ENCODE peak calls at places on chromosomes 5 and 9, in eight cellular contexts. K, U, X, G, E, F, M and V are unnamed samples.

GRCh38 chr5:91074615-91075014 is 308.5 kb downstream of the ARRDC3 start:
- DNase-seq in K (no peak), U (no peak), X (no peak), G (no peak), E (peak), F (no peak), M (no peak), V (no peak)

GRCh38 chr9:23162789-23163188 is 663.3 kb downstream of the ELAVL2 start:
- DNase-seq in K (no peak), U (no peak), X (no peak), G (no peak), E (no peak), F (no peak), M (no peak), V (no peak)

GRCh38 chr5:142358648-142359047 is 33.8 kb upstream of the SPRY4 start:
- DNase-seq in K (no peak), U (no peak), X (peak), G (no peak), E (no peak), F (no peak), M (no peak), V (no peak)

GRCh38 chr5:124604419-124604818 is 142.0 kb downstream of the ZNF608 start:
- DNase-seq in K (no peak), U (no peak), X (no peak), G (no peak), E (no peak), F (no peak), M (no peak), V (no peak)

GRCh38 chr5:173706700-173707099 is 90.2 kb upstream of the BOD1 start:
- DNase-seq in K (no peak), U (no peak), X (no peak), G (no peak), E (no peak), F (no peak), M (no peak), V (no peak)

GRCh38 chr9:86600291-86600690 is 246.1 kb upstream of the TUT7 start:
- DNase-seq in K (no peak), U (no peak), X (no peak), G (no peak), E (no peak), F (no peak), M (no peak), V (no peak)

GRCh38 chr5:37133939-37134338 is 115.2 kb downstream of the CPLANE1 start:
- DNase-seq in K (no peak), U (no peak), X (no peak), G (no peak), E (no peak), F (no peak), M (no peak), V (no peak)

GRCh38 chr5:176762489-176762888 is 47.9 kb upstream of the UNC5A start:
- DNase-seq in K (no peak), U (no peak), X (no peak), G (no peak), E (no peak), F (no peak), M (no peak), V (no peak)

GRCh38 chr5:96043471-96043870 is 81.8 kb upstream of the ELL2 start:
- DNase-seq in K (no peak), U (no peak), X (no peak), G (no peak), E (no peak), F (no peak), M (no peak), V (peak)

GRCh38 chr9:93593144-93593655 is 16.8 kb downstream of the PHF2 start:
- DNase-seq in K (no peak), U (no peak), X (peak), G (no peak), E (no peak), F (no peak), M (no peak), V (no peak)

GRCh38 chr5:79871721-79872120 is 119.3 kb downstream of the MTX3 start:
- DNase-seq in K (no peak), U (no peak), X (no peak), G (no peak), E (no peak), F (no peak), M (no peak), V (no peak)

GRCh38 chr5:166772770-166773169 is 1518.7 kb upstream of the WWC1 start:
- DNase-seq in K (no peak), U (no peak), X (no peak), G (no peak), E (no peak), F (no peak), M (no peak), V (no peak)

GRCh38 chr9:2016411-2017208 is 1.5 kb downstream of the SMARCA2 start:
- DNase-seq in K (peak), U (peak), X (peak), G (peak), E (peak), F (peak), M (peak), V (peak)

GRCh38 chr5:96200611-96201010 is 232.4 kb downstream of the PCSK1 start:
- DNase-seq in K (no peak), U (no peak), X (no peak), G (no peak), E (no peak), F (no peak), M (no peak), V (no peak)

GRCh38 chr5:134247411-134247810 is 21.5 kb upstream of the PPP2CA start:
- DNase-seq in K (no peak), U (no peak), X (no peak), G (no peak), E (peak), F (peak), M (no peak), V (no peak)

GRCh38 chr9:104740596-104740995 is 6.9 kb upstream of the NIPSNAP3A start:
- DNase-seq in K (no peak), U (no peak), X (no peak), G (no peak), E (peak), F (no peak), M (no peak), V (no peak)

GRCh38 chr9:96183751-96184150 is 118.2 kb downstream of the HSD17B3 start:
- DNase-seq in K (no peak), U (no peak), X (no peak), G (no peak), E (no peak), F (no peak), M (no peak), V (no peak)

GRCh38 chr5:56350595-56351170 is 117.6 kb upstream of the ANKRD55 start:
- DNase-seq in K (peak), U (peak), X (peak), G (no peak), E (peak), F (peak), M (peak), V (no peak)

GRCh38 chr5:160548949-160549665 is 127.5 kb downstream of the PTTG1 start:
- DNase-seq in K (no peak), U (no peak), X (no peak), G (no peak), E (no peak), F (no peak), M (no peak), V (no peak)

GRCh38 chr5:27797220-27797619 is 758.8 kb upstream of the CDH9 start:
- DNase-seq in K (no peak), U (no peak), X (no peak), G (no peak), E (no peak), F (no peak), M (no peak), V (no peak)

GRCh38 chr5:23169660-23170416 is 316.7 kb upstream of the CDH12 start:
- DNase-seq in K (no peak), U (no peak), X (no peak), G (no peak), E (no peak), F (no peak), M (no peak), V (no peak)

GRCh38 chr5:168447748-168448147 is 38.5 kb upstream of the RARS1 start:
- DNase-seq in K (no peak), U (no peak), X (no peak), G (no peak), E (no peak), F (no peak), M (no peak), V (no peak)

GRCh38 chr9:2120926-2121689 is 106.0 kb downstream of the SMARCA2 start:
- DNase-seq in K (no peak), U (no peak), X (no peak), G (no peak), E (no peak), F (no peak), M (no peak), V (no peak)

GRCh38 chr5:13278148-13278547 is 666.3 kb downstream of the DNAH5 start:
- DNase-seq in K (no peak), U (no peak), X (no peak), G (no peak), E (peak), F (no peak), M (no peak), V (no peak)

GRCh38 chr9:70829591-70830265 is 291.7 kb downstream of the TRPM3 start:
- DNase-seq in K (no peak), U (no peak), X (no peak), G (no peak), E (no peak), F (no peak), M (no peak), V (no peak)

GRCh38 chr9:69817202-69817601 is 3.4 kb upstream of the CFAP95 start:
- DNase-seq in K (no peak), U (no peak), X (no peak), G (no peak), E (no peak), F (no peak), M (no peak), V (no peak)

GRCh38 chr5:143749581-143750204 is 62.3 kb upstream of the HMHB1 start:
- DNase-seq in K (no peak), U (no peak), X (no peak), G (no peak), E (no peak), F (no peak), M (no peak), V (no peak)

GRCh38 chr5:54589786-54590185 is 72.2 kb downstream of the SNX18 start:
- DNase-seq in K (no peak), U (no peak), X (no peak), G (no peak), E (no peak), F (no peak), M (no peak), V (no peak)

GRCh38 chr5:171707441-171707790 is 78.2 kb upstream of the SMIM23 start:
- DNase-seq in K (no peak), U (peak), X (no peak), G (no peak), E (no peak), F (no peak), M (no peak), V (no peak)

GRCh38 chr9:133199648-133200321 is 9.3 kb downstream of the OBP2B start:
- DNase-seq in K (peak), U (no peak), X (no peak), G (no peak), E (no peak), F (no peak), M (no peak), V (peak)

GRCh38 chr5:114477816-114478330 is 116.0 kb downstream of the KCNN2 start:
- DNase-seq in K (no peak), U (no peak), X (no peak), G (no peak), E (no peak), F (no peak), M (no peak), V (no peak)

GRCh38 chr5:42583322-42583721 is 160.1 kb downstream of the GHR start:
- DNase-seq in K (no peak), U (peak), X (peak), G (peak), E (peak), F (peak), M (peak), V (peak)

GRCh38 chr5:139295692-139296091 is 2.2 kb downstream of the MATR3 start:
- DNase-seq in K (no peak), U (no peak), X (no peak), G (no peak), E (no peak), F (no peak), M (no peak), V (peak)

GRCh38 chr5:151016700-151017099 is 3.7 kb upstream of the GPX3 start:
- DNase-seq in K (no peak), U (peak), X (peak), G (no peak), E (no peak), F (no peak), M (peak), V (no peak)

GRCh38 chr9:114033397-114034103 is 44.5 kb downstream of the AMBP start:
- DNase-seq in K (no peak), U (peak), X (no peak), G (no peak), E (peak), F (peak), M (no peak), V (peak)

GRCh38 chr5:177472460-177473441 is 683 bp downstream of the DBN1 start:
- DNase-seq in K (no peak), U (no peak), X (peak), G (peak), E (no peak), F (no peak), M (no peak), V (no peak)

GRCh38 chr9:107861075-107861474 is 371.5 kb upstream of the KLF4 start:
- DNase-seq in K (no peak), U (no peak), X (no peak), G (no peak), E (no peak), F (no peak), M (no peak), V (no peak)

DNA sequence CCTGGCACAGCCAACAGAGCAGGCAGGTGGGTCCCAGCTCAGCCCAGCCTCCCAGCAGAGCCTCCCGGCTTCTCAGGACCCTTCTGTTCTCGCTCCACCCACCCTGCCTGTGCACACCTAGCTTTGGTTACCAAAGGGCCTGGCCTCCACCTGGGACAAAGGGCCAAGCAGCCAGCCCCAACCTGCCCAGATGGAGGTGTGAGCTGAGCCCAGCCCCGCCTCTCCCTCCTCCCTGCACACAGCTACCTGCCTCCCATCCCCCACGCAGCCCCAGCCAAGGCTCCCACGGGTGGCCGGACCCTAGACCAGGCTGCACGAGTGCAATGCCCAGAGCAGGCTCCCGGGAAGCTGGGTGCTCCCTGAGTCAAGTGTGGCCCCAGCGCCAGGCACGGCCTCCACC is 5.6 kb downstream of the TPRN start:
- DNase-seq in K (no peak), U (no peak), X (peak), G (peak), E (no peak), F (no peak), M (no peak), V (no peak)
- TF ChIP-seq POLR2A in K (no peak), U (no peak), X (no peak), G (no peak), E (no peak), F (no peak), M (no peak), V (no peak)

GRCh38 chr5:132477784-132478497 is 12.6 kb downstream of the IRF1 start:
- DNase-seq in K (peak), U (no peak), X (peak), G (no peak), E (no peak), F (no peak), M (no peak), V (no peak)
- TF ChIP-seq POLR2A in K (no peak), U (no peak), X (peak), G (no peak), E (no peak), F (no peak), M (no peak), V (no peak)

GRCh38 chr9:124868511-124869465 is 6.9 kb downstream of the ARPC5L start:
- DNase-seq in K (peak), U (peak), X (peak), G (peak), E (peak), F (peak), M (peak), V (peak)
- TF ChIP-seq POLR2A in K (peak), U (peak), X (peak), G (no peak), E (peak), F (peak), M (peak), V (peak)

GRCh38 chr5:65334077-65334476 is 147.6 kb downstream of the ADAMTS6 start:
- DNase-seq in K (peak), U (no peak), X (no peak), G (peak), E (no peak), F (no peak), M (no peak), V (no peak)
- TF ChIP-seq POLR2A in K (no peak), U (no peak), X (no peak), G (no peak), E (no peak), F (no peak), M (no peak), V (no peak)

GRCh38 chr5:180866985-180867384 is 5.9 kb upstream of the ZFP62 start:
- DNase-seq in K (no peak), U (no peak), X (no peak), G (no peak), E (no peak), F (no peak), M (no peak), V (no peak)

GRCh38 chr5:180866296-180866695 is 5.2 kb upstream of the ZFP62 start:
- DNase-seq in K (no peak), U (no peak), X (no peak), G (no peak), E (peak), F (no peak), M (no peak), V (no peak)

GRCh38 chr5:180860273-180860886 is 696 bp downstream of the ZFP62 start:
- DNase-seq in K (peak), U (peak), X (peak), G (no peak), E (peak), F (no peak), M (peak), V (peak)

GRCh38 chr5:180862645-180863044 is 1.6 kb upstream of the ZFP62 start:
- DNase-seq in K (no peak), U (no peak), X (no peak), G (no peak), E (no peak), F (no peak), M (no peak), V (no peak)

DNA sequence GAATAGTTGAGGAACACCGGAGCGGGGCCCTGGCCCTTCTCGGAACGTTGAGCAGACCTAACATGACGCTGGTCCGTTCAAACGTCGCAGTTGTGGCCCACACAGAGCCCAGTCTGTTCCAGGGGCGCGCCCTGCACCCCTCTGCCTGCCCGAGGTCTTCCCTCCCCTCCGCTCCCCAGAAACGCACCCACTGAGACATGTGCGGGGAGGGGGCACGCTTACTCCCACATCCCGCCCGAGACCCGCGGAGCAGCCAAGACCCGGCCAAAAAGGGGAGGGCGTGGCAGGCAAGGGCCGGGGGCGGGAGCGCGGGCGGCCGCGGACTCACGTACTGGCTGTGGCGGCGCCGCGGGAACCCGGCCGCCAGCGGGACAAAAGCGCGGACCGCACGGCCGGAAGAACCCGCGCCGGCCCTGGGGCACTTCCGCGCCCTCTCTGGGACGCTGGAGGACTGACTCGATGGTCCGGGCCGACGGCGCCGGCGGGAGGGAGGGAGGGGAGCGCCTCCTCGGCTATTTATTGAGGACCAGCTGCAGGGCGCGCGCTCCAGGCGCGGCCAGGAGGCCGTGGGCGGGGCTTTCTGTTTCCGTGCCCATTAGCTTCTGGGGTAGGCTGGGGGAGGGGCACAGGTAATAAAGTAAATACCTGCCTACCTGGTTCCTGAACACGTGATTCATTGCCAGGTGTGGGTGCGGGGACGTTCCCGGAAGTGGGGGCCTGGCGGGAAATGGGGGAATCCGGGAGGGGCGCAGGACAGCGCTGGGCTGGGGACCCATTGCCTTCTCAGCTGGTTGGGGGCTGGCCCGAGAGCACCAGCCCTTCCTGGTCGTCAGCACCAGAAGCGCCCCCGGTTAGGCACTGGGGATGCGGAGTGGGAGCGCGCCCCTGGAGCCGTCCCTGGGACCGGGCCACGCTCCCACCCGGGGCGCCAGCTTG is at the start of gene ZFP62:
- DNase-seq in K (peak), U (peak), X (peak), G (peak), E (peak), F (peak), M (peak), V (peak)
- TF ChIP-seq POLR2A in K (peak), U (no peak), X (peak), G (no peak), E (peak), F (peak), M (peak), V (peak)

GRCh38 chr9:34190996-34191892 is 12.4 kb downstream of the UBAP1 start:
- DNase-seq in K (no peak), U (no peak), X (no peak), G (no peak), E (peak), F (no peak), M (no peak), V (peak)

GRCh38 chr9:34187891-34188240 is 9.0 kb downstream of the UBAP1 start:
- DNase-seq in K (no peak), U (no peak), X (no peak), G (no peak), E (no peak), F (no peak), M (no peak), V (no peak)

DNA sequence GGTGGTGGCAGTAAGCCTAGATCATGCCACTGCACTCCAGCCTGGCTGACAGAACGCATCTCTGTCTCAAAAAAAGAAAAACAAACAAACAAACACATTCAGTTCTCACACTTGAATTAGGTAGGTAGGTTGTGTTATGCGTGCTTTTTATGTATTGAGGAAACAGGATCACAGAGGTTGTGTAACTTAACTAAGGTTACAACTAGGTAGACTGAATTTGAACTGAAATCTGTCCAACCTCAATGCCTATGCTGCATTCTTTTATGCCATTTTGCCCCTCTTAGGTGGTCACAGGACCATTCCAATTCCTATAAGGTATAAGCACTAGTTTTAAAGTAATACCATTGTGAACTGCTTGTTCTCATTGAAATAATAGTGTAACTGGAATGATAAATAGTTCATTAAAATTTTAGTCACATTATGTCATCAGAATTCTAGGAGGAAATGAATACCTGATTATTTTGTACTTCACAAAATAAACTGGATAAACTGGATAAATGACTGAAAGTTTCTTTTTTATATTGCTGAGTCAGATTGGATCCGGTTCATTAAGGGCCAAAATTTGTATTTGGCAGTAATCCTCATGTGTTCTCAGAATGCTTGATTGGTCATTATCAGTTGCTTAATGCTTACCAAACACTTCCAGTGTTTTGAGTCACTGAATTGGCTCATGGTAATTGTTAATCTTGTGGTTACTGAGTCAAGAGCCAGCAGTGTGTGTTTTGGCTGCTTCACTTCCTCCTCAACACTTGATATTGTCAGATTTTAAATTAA is 7.1 kb downstream of the UBAP1 start:
- DNase-seq in K (no peak), U (peak), X (peak), G (peak), E (peak), F (peak), M (no peak), V (peak)
- TF ChIP-seq POLR2A in K (no peak), U (no peak), X (no peak), G (no peak), E (no peak), F (no peak), M (no peak), V (peak)